ENCODE peak calls at places on chromosomes 11 and 22, in five cellular contexts. E, K, B, I and W are unnamed samples.
A peak's percentile ranks its signal among the peaks of the same experiment; 100 is the strongest.

GRCh38 chr22:44392446-44392921 is 79.7 kb upstream of the SHISAL1 start:
- DNase-seq in K (no peak), B (no peak), I (peak; percentile 4), E (no peak), W (no peak)

GRCh38 chr11:28231475-28231874 is 123.3 kb downstream of the METTL15 start:
- DNase-seq in B (no peak), I (no peak), E (peak; percentile 79), K (peak; percentile 12), W (no peak)

GRCh38 chr11:130858215-130858614 is 58.1 kb downstream of the SNX19 start:
- DNase-seq in K (no peak), E (no peak), B (no peak), I (no peak), W (no peak)

GRCh38 chr11:6817668-6818067 is 18.2 kb upstream of the OR6A2 start:
- DNase-seq in B (no peak), I (peak; percentile 12), E (peak; percentile 60), K (peak; percentile 10), W (no peak)

GRCh38 chr11:120912504-120912903 is 111.4 kb upstream of the TBCEL start:
- DNase-seq in B (no peak), I (no peak), K (peak; percentile 62), E (peak; percentile 77), W (no peak)

GRCh38 chr11:62892077-62892922 is 11.6 kb downstream of the SLC3A2 start:
- DNase-seq in E (no peak), K (no peak), B (no peak), I (no peak), W (no peak)

GRCh38 chr22:17257578-17257977 is 38.3 kb upstream of the ADA2 start:
- DNase-seq in I (no peak), K (no peak), E (no peak), B (no peak), W (no peak)

GRCh38 chr11:20913113-20913512 is 243.7 kb downstream of the NELL1 start:
- DNase-seq in I (no peak), K (no peak), B (no peak), E (no peak), W (no peak)

GRCh38 chr22:36369004-36369921 is 18.5 kb downstream of the MYH9 start:
- DNase-seq in B (no peak), K (no peak), E (no peak), I (no peak), W (no peak)

GRCh38 chr11:75760710-75761493 is 7.7 kb upstream of the DGAT2 start:
- DNase-seq in B (no peak), E (peak; percentile 61), I (no peak), K (peak; percentile 57), W (no peak)

GRCh38 chr22:44024288-44024908 is at the start of gene PARVB:
- DNase-seq in B (peak; percentile 17), K (peak; percentile 12), I (no peak), E (no peak), W (peak; percentile 60)

GRCh38 chr22:49768961-49769690 is 58.5 kb downstream of the BRD1 start:
- DNase-seq in B (peak; percentile 7), K (peak; percentile 31), E (peak; percentile 62), I (peak; percentile 67), W (no peak)

GRCh38 chr11:2590131-2590950 is 109.5 kb downstream of the KCNQ1OT1 start:
- DNase-seq in K (no peak), B (no peak), I (no peak), E (no peak), W (no peak)

GRCh38 chr22:25966448-25966913 is 202.8 kb upstream of the SEZ6L start:
- DNase-seq in E (no peak), I (peak; percentile 37), B (no peak), K (no peak), W (no peak)

GRCh38 chr11:78465169-78465942 is 47.7 kb upstream of the GAB2 start:
- DNase-seq in B (peak; percentile 35), K (no peak), E (no peak), I (no peak), W (no peak)

GRCh38 chr22:37681001-37681424 is 5.1 kb upstream of the NOL12 start:
- DNase-seq in K (peak; percentile 39), B (no peak), I (no peak), E (peak; percentile 49), W (no peak)

GRCh38 chr22:47160141-47160541 is 397.7 kb downstream of the TBC1D22A start:
- DNase-seq in K (no peak), B (no peak), I (no peak), E (no peak), W (no peak)

GRCh38 chr11:85961930-85962363 is 106.8 kb downstream of the CCDC83 start:
- DNase-seq in B (no peak), K (peak; percentile 39), E (peak; percentile 82), I (no peak), W (no peak)

GRCh38 chr11:9790703-9791102 is 126.8 kb downstream of the SWAP70 start:
- DNase-seq in K (no peak), I (no peak), E (no peak), B (no peak), W (no peak)

GRCh38 chr11:65571940-65572339 is 398 bp upstream of the FAM89B start:
- DNase-seq in I (peak; percentile 70), B (peak; percentile 44), K (peak; percentile 54), E (peak; percentile 70), W (no peak)

GRCh38 chr11:721913-722811 is 16.1 kb downstream of the EPS8L2 start:
- DNase-seq in B (peak; percentile 61), E (no peak), K (no peak), I (peak; percentile 53), W (no peak)

GRCh38 chr11:20068691-20069090 is 91.6 kb downstream of the DBX1 start:
- DNase-seq in E (no peak), I (no peak), B (no peak), K (no peak), W (no peak)

GRCh38 chr22:21683401-21683811 is 17.6 kb downstream of the PPIL2 start:
- DNase-seq in K (no peak), E (no peak), B (no peak), I (no peak), W (no peak)

GRCh38 chr11:31512117-31512516 is 2.5 kb downstream of the ELP4 start:
- DNase-seq in B (no peak), K (no peak), E (no peak), I (no peak), W (no peak)

GRCh38 chr22:44338906-44339305 is 26.2 kb upstream of the SHISAL1 start:
- DNase-seq in E (no peak), K (no peak), B (no peak), I (no peak), W (no peak)

GRCh38 chr22:23245799-23246136 is 65.5 kb downstream of the BCR start:
- DNase-seq in I (no peak), E (peak; percentile 49), K (no peak), B (no peak), W (no peak)

GRCh38 chr22:36164621-36165020 is 4.1 kb upstream of the APOL3 start:
- DNase-seq in B (no peak), I (no peak), K (no peak), E (no peak), W (no peak)

GRCh38 chr22:44329179-44329796 is 16.5 kb upstream of the SHISAL1 start:
- DNase-seq in B (peak; percentile 44), E (peak; percentile 13), K (no peak), I (peak; percentile 46), W (no peak)

GRCh38 chr11:126462422-126462821 is 106.9 kb downstream of the ST3GAL4 start:
- DNase-seq in I (no peak), B (no peak), K (no peak), E (no peak), W (no peak)

GRCh38 chr11:131370090-131370751 is at the start of gene NTM:
- DNase-seq in B (peak; percentile 65), K (peak; percentile 35), E (peak; percentile 6), I (peak; percentile 87), W (no peak)

GRCh38 chr22:49533886-49534285 is 293.8 kb downstream of the BRD1 start:
- DNase-seq in I (peak; percentile 73), E (no peak), K (no peak), B (no peak), W (no peak)

GRCh38 chr11:40722179-40722795 is 737.2 kb downstream of the LRRC4C start:
- DNase-seq in K (no peak), E (peak; percentile 28), B (no peak), I (peak; percentile 27), W (no peak)

GRCh38 chr11:36375348-36376314 is 79.5 kb downstream of the PRR5L start:
- DNase-seq in K (no peak), I (no peak), E (peak; percentile 60), B (no peak), W (no peak)

GRCh38 chr11:83537131-83537610 is 251.0 kb upstream of the CCDC90B start:
- DNase-seq in E (no peak), I (no peak), K (no peak), B (no peak), W (no peak)

GRCh38 chr11:130817608-130817944 is 98.7 kb downstream of the SNX19 start:
- DNase-seq in I (no peak), K (peak; percentile 74), E (peak; percentile 90), B (no peak), W (no peak)

GRCh38 chr22:17949926-17950473 is 74.4 kb downstream of the MICAL3 start:
- DNase-seq in E (no peak), I (no peak), K (no peak), B (no peak), W (no peak)

GRCh38 chr11:114159802-114160588 is 100.5 kb downstream of the ZBTB16 start:
- DNase-seq in I (peak; percentile 42), B (peak; percentile 99), K (peak; percentile 97), E (peak; percentile 100), W (peak; percentile 96)
- TF ChIP-seq CTCF in I (no peak), B (peak; percentile 24), K (no peak), E (no peak), W (no peak)

GRCh38 chr11:30125461-30125860 is 105.4 kb upstream of the FSHB start:
- DNase-seq in K (peak; percentile 21), I (no peak), E (no peak), B (no peak), W (no peak)

GRCh38 chr11:30120045-30120589 is 103.3 kb upstream of the KCNA4 start:
- DNase-seq in E (no peak), K (no peak), B (no peak), I (peak; percentile 10), W (no peak)
- TF ChIP-seq CTCF in E (no peak), K (no peak), B (no peak), I (peak; percentile 36), W (no peak)

DNA sequence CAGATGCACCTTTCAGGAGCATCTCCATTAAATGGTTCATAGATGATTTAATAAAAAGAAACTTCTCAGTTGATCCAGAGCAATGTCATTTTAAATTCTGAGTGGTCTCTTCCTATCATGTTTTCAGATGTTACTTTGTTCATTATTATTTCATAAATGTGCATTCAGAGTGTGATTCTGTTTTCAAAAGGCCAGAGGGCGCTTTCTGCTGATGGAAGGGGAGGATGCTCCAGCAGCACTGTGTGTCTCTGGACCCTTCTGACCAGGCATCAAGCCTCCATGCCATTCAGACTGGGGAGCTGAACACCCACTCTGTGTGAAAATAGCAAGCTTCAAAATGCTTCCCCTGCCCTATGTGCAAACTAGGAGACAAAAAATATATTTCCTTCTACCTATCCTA is 23.9 kb upstream of the CRTAM start:
- DNase-seq in K (no peak), I (no peak), B (peak; percentile 12), E (peak; percentile 26), W (no peak)
- TF ChIP-seq CTCF in K (peak; percentile 17), I (peak; percentile 35), B (no peak), E (peak; percentile 56), W (no peak)

GRCh38 chr22:42880815-42881214 is 23.7 kb upstream of the ARFGAP3 start:
- DNase-seq in E (no peak), I (no peak), B (no peak), K (no peak), W (no peak)
- TF ChIP-seq CTCF in E (peak; percentile 47), I (peak; percentile 51), B (no peak), K (no peak), W (no peak)